ENCODE peak calls at places on chromosomes 13 and 19, in four cellular contexts. One of them, this sample, is unnamed.

GRCh38 chr13:110503979-110504499 is 57.5 kb downstream of the RAB20 start:
- DNase-seq in activated CD8-positive, alpha-beta memory T cell treated with anti-CD3 and anti-CD28 coated beads, Interleukin-2, amount 50 U/mL, for 4 hours: no peak
- DNase-seq in dermis microvascular lymphatic vessel endothelial cell: no peak
- DNase-seq in choroid plexus epithelial cell: no peak
- DNase-seq in this sample: no peak

GRCh38 chr19:40691421-40692211 is 1.2 kb upstream of the NUMBL start:
- DNase-seq in activated CD8-positive, alpha-beta memory T cell treated with anti-CD3 and anti-CD28 coated beads, Interleukin-2, amount 50 U/mL, for 4 hours: no peak
- DNase-seq in dermis microvascular lymphatic vessel endothelial cell: no peak
- DNase-seq in choroid plexus epithelial cell: no peak
- DNase-seq in this sample: no peak

GRCh38 chr19:8459520-8460260 is 14.9 kb downstream of the HNRNPM start:
- DNase-seq in activated CD8-positive, alpha-beta memory T cell treated with anti-CD3 and anti-CD28 coated beads, Interleukin-2, amount 50 U/mL, for 4 hours: no peak
- DNase-seq in dermis microvascular lymphatic vessel endothelial cell: no peak
- DNase-seq in choroid plexus epithelial cell: peak; percentile 82
- DNase-seq in this sample: no peak

GRCh38 chr13:113816248-113816924 is 47.5 kb downstream of the GAS6 start:
- DNase-seq in activated CD8-positive, alpha-beta memory T cell treated with anti-CD3 and anti-CD28 coated beads, Interleukin-2, amount 50 U/mL, for 4 hours: no peak
- DNase-seq in dermis microvascular lymphatic vessel endothelial cell: no peak
- DNase-seq in choroid plexus epithelial cell: no peak
- DNase-seq in this sample: no peak

GRCh38 chr19:33832633-33833032 is 36.0 kb downstream of the KCTD15 start:
- DNase-seq in activated CD8-positive, alpha-beta memory T cell treated with anti-CD3 and anti-CD28 coated beads, Interleukin-2, amount 50 U/mL, for 4 hours: no peak
- DNase-seq in dermis microvascular lymphatic vessel endothelial cell: no peak
- DNase-seq in choroid plexus epithelial cell: no peak
- DNase-seq in this sample: no peak

GRCh38 chr19:57656346-57656745 is 12.4 kb upstream of the ZSCAN4 start:
- DNase-seq in activated CD8-positive, alpha-beta memory T cell treated with anti-CD3 and anti-CD28 coated beads, Interleukin-2, amount 50 U/mL, for 4 hours: no peak
- DNase-seq in dermis microvascular lymphatic vessel endothelial cell: no peak
- DNase-seq in choroid plexus epithelial cell: no peak
- DNase-seq in this sample: no peak

GRCh38 chr19:51064534-51065220 is at the start of gene KLK13:
- DNase-seq in activated CD8-positive, alpha-beta memory T cell treated with anti-CD3 and anti-CD28 coated beads, Interleukin-2, amount 50 U/mL, for 4 hours: no peak
- DNase-seq in dermis microvascular lymphatic vessel endothelial cell: no peak
- DNase-seq in choroid plexus epithelial cell: no peak
- DNase-seq in this sample: no peak

GRCh38 chr13:114161644-114162532 is 17.2 kb upstream of the CFAP97D2 start:
- DNase-seq in activated CD8-positive, alpha-beta memory T cell treated with anti-CD3 and anti-CD28 coated beads, Interleukin-2, amount 50 U/mL, for 4 hours: no peak
- DNase-seq in dermis microvascular lymphatic vessel endothelial cell: peak; percentile 29
- DNase-seq in choroid plexus epithelial cell: peak; percentile 34
- DNase-seq in this sample: no peak

This sample was measured in natural killer cell.